ENCODE peak calls at places on chromosome 14, in six cellular contexts. O is heart left ventricle, G is adrenal gland, E is transverse colon, T is endothelial cell of umbilical vein, I is ovary. U is an unnamed sample.

GRCh38 chr14:93481758-93482157 is 51.0 kb downstream of the UNC79 start:
- DNase-seq in I (no peak), G (no peak), T (no peak), O (no peak), E (no peak), U (no peak)

GRCh38 chr14:59028476-59029202 is 159.8 kb upstream of the DAAM1 start:
- DNase-seq in E (peak; percentile 64), G (peak; percentile 77), T (peak; percentile 66), I (peak; percentile 68), O (peak; percentile 35), U (peak; percentile 59)

GRCh38 chr14:51185180-51185579 is 54.9 kb upstream of the TMX1 start:
- DNase-seq in E (no peak), I (no peak), T (no peak), G (no peak), O (no peak), U (peak; percentile 31)

GRCh38 chr14:85313801-85314207 is 216.1 kb upstream of the FLRT2 start:
- DNase-seq in T (peak; percentile 32), E (no peak), I (no peak), G (no peak), O (no peak), U (no peak)

GRCh38 chr14:29928342-29928640 is 644 bp upstream of the PRKD1 start:
- DNase-seq in O (no peak), T (no peak), G (no peak), E (no peak), I (no peak), U (no peak)

GRCh38 chr14:68283378-68284123 is 464.0 kb downstream of the RAD51B start:
- DNase-seq in O (peak; percentile 41), T (no peak), G (peak; percentile 53), E (peak; percentile 51), I (peak; percentile 38), U (no peak)

GRCh38 chr14:88802596-88802995 is 9.8 kb upstream of the EML5 start:
- DNase-seq in T (no peak), O (no peak), G (no peak), E (no peak), I (no peak), U (no peak)

GRCh38 chr14:72401632-72402428 is 469.6 kb downstream of the RGS6 start:
- DNase-seq in G (no peak), I (no peak), T (no peak), E (no peak), O (no peak), U (no peak)

GRCh38 chr14:81716953-81717352 is 183.3 kb upstream of the SEL1L start:
- DNase-seq in E (no peak), I (no peak), T (no peak), G (no peak), O (no peak), U (no peak)

GRCh38 chr14:98234208-98234607 is 1037.8 kb downstream of the BCL11B start:
- DNase-seq in T (no peak), G (no peak), E (no peak), I (no peak), O (no peak), U (no peak)

GRCh38 chr14:101767618-101768362 is 6.3 kb downstream of the PPP2R5C start:
- DNase-seq in E (no peak), I (no peak), G (no peak), T (no peak), O (no peak), U (no peak)

GRCh38 chr14:54046250-54046649 is 89.6 kb upstream of the BMP4 start:
- DNase-seq in T (no peak), I (no peak), G (no peak), O (no peak), E (no peak), U (no peak)

GRCh38 chr14:91839754-91840153 is 27.6 kb downstream of the TC2N start:
- DNase-seq in E (no peak), G (no peak), O (no peak), T (no peak), I (no peak), U (no peak)

GRCh38 chr14:91834571-91834970 is 32.8 kb downstream of the TC2N start:
- DNase-seq in G (no peak), T (no peak), I (no peak), O (no peak), E (no peak), U (no peak)

GRCh38 chr14:91835197-91835919 is 32.0 kb downstream of the TC2N start:
- DNase-seq in I (no peak), E (peak; percentile 37), O (no peak), T (no peak), G (no peak), U (no peak)

GRCh38 chr14:91837076-91837475 is 30.3 kb downstream of the TC2N start:
- DNase-seq in I (no peak), T (no peak), G (no peak), E (no peak), O (no peak), U (no peak)

DNA sequence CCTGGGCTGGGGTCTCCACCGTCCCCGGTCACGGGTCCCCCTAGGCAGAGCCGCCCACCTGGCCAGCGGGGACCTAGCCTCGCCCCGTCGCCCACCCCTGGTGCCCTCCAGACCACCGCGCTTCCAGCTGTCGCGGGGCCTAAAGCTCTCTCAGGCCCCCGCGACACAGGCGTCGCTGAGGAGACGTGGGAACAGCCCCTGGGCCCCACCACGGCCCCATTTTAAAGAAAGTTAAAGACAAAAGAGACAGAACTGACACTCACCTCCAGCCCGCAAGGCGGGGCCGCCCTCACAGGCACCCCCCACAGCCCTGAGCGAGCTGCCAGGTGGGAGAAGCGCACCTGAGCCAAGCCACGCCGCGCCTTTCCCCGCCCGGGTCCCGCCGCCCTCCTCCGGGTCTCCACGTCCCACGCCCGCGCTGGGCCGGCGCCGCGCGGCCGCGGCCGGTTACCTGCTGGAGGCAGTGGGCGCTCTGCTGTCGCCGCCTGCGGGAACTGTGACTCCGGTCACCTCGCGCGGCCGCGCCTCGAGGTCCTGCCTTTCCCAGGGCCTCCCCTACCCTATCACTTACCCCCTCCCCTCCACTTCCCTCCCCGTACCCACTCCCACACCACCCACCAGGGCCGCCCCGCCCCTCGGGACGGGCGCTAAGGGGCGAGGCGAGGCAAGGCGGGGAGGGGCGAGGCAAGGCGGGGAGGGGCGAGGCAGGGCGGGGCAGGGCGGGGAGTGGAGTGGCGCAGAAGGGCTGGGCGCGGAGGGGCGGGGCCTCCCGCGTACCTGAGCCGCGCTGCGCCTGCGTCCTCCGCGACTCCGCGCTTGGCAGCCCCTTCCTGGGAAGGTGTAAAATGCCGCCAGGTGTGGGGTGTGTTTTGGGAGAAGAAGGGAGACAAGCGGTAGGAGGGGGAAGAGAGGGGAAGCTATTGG is 31.2 kb downstream of the TC2N start:
- DNase-seq in O (peak; percentile 28), T (no peak), G (peak; percentile 77), I (peak; percentile 85), E (peak; percentile 92), U (no peak)
- TF ChIP-seq POLR2A in O (no peak), T (no peak), G (no peak), I (no peak), E (peak; percentile 72), U (no peak)

GRCh38 chr14:39467889-39468524 is 35.8 kb upstream of the FBXO33 start:
- DNase-seq in G (no peak), T (peak; percentile 8), I (no peak), O (no peak), E (no peak), U (peak; percentile 65)
- TF ChIP-seq CTCF in G (no peak), T (peak; percentile 32), I (no peak), O (no peak), E (no peak), U (peak; percentile 54)

DNA sequence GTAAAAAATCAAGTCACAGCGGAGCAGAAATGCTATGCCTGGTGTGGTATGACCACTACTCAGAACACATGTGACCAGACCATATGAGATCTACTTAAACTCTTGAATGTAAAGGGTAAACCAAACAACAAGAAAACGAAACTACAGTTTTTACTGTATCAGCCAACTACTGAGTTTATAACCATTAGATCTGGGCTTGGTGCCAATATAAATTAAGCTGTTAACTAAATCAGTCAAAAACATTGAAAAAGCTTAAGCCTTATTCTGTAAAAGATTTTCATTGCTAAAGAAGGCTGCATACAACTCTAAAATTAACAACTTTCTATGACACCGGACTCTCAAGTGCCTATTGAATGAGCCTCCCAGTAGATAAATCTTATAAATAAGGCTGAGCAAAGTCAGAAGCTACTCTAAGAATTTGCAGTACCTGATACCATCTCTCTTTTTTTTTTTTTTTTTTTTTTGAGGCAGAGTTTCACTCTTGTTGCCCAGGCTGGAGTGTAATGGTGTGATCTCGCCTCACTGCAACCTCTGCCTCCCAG is 35.4 kb downstream of the SPTLC2 start:
- DNase-seq in T (peak; percentile 89), O (no peak), E (no peak), I (no peak), G (no peak), U (no peak)
- TF ChIP-seq POLR2A in T (no peak), O (no peak), E (no peak), I (no peak), G (no peak), U (no peak)

DNA sequence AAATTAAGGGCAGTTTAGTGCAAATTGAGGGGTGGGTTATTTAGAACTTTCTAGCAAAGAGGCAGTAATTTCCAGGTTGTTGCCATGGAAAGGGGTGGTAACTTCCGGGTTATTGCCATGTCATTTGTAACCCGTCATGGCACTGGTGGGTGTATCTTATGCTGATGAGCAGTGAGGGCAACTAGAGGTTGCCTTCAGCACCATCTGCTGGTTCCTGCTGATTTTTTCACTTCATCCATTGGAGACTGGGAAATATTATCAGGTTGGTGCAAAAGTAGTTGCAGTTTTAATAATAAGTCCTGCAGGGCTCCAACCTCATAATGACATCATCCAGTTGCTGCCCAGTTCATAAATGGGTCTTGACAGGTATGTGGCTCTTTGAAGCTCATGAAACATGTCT is 24.4 kb upstream of the SERPINA4 start:
- DNase-seq in I (no peak), E (no peak), G (peak; percentile 23), T (no peak), O (no peak), U (peak; percentile 45)
- TF ChIP-seq CTCF in I (no peak), E (no peak), G (no peak), T (no peak), O (no peak), U (peak; percentile 17)

DNA sequence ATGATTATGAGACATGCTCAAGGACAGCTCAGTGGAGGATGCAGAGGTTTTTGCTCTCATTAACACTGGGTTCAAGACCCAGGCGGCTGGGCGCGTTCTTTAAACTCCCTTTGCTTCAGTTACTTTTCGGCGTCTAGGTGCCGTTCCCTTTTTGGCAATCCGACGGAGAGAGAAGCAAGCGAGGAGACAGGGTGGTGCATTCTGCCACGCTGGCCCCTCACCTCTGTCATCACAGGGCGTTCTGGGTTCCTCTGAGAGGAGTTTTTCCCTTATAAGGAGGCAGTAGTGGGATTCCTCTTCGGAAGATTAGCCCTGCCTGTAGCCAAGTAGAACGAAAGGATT is 9.0 kb upstream of the NEMF start:
- DNase-seq in E (peak; percentile 73), I (peak; percentile 75), G (peak; percentile 87), T (no peak), O (peak; percentile 56), U (peak; percentile 85)
- TF ChIP-seq POLR2A in E (no peak), I (peak; percentile 5), G (no peak), T (no peak), O (no peak), U (peak; percentile 19)

DNA sequence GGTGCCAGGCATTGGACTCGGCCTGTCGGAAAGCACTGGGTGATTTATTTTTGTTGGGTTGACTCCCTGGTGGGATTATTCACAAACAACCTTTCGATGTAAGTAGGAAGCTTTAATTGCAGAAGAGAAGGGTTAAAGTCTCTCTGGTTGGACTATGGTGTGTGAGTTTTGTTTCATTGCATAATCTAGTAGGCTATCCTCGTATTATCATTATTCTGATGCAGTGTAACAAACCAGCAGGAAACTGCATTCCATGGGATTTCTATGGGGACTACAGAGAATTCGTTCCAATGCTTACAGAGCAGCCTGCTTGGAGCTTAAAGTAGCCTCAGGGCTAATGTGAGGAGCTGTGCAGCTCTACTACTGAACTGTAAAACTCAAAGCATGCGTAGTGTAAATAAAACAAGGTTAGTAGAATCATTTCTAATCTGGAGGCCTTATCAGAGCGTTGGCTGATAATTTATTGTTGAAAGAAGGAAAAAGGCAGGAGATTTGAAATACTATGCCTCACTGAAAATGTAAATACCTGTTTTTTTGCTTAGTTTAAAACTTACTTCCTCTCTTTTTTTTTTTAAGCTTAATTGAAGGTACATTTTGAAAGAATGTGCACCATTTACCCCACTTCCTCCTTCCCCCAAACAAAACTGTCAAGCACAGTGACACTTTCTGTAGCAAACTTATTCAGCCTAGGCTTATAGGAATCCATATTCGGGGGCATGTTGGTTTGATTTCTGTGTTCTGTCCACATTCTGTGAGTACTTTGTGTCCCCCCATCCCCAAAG is 226.7 kb downstream of the NPAS3 start:
- DNase-seq in T (no peak), G (no peak), I (no peak), O (no peak), E (no peak), U (peak; percentile 2)
- TF ChIP-seq CTCF in T (no peak), G (no peak), I (no peak), O (no peak), E (no peak), U (no peak)

U was measured in NB4.